ENCODE peak calls at places on chromosomes 16 and 17, in four cellular contexts. C is gastrocnemius medialis, S is stomach, Y is fibroblast of lung. J is an unnamed sample.

GRCh38 chr16:483351-484075 is 44.0 kb upstream of the CAPN15 start:
- DNase-seq in C (no peak), S (no peak), Y (no peak), J (no peak)

GRCh38 chr17:27218719-27219488 is 75.0 kb upstream of the WSB1 start:
- DNase-seq in C (no peak), S (no peak), Y (no peak), J (no peak)

GRCh38 chr16:63655846-63656245 is 1466.0 kb downstream of the CDH11 start:
- DNase-seq in C (no peak), S (no peak), Y (no peak), J (peak)

GRCh38 chr16:85398050-85398451 is 215.1 kb upstream of the GSE1 start:
- DNase-seq in C (no peak), S (no peak), Y (no peak), J (no peak)

GRCh38 chr17:46733837-46734516 is 84.5 kb downstream of the WNT3 start:
- DNase-seq in C (no peak), S (no peak), Y (peak), J (peak)

GRCh38 chr16:7624871-7625766 is 292.5 kb downstream of the RBFOX1 start:
- DNase-seq in C (no peak), S (no peak), Y (no peak), J (no peak)

GRCh38 chr17:73643012-73643845 is 1.0 kb downstream of the SDK2 start:
- DNase-seq in C (no peak), S (peak), Y (no peak), J (no peak)

GRCh38 chr17:64765191-64765889 is 103.2 kb upstream of the SMURF2 start:
- DNase-seq in C (no peak), S (no peak), Y (no peak), J (no peak)

GRCh38 chr16:25151996-25152395 is 40.5 kb downstream of the LCMT1 start:
- DNase-seq in C (peak), S (no peak), Y (peak), J (peak)

GRCh38 chr17:75785016-75785769 is 587 bp downstream of the UNK start:
- DNase-seq in C (peak), S (peak), Y (peak), J (peak)

GRCh38 chr17:35087731-35088646 is 24.5 kb upstream of the RFFL start:
- DNase-seq in C (peak), S (peak), Y (peak), J (peak)
- TF ChIP-seq CTCF in C (no peak), S (no peak), Y (no peak), J (no peak)

GRCh38 chr17:67246648-67247415 is 1.8 kb upstream of the HELZ start:
- DNase-seq in C (peak), S (peak), Y (no peak), J (peak)

GRCh38 chr17:67245073-67245693 is at the start of gene HELZ:
- DNase-seq in C (peak), S (peak), Y (peak), J (peak)

GRCh38 chr17:67246398-67246647 is 1.3 kb upstream of the HELZ start:
- DNase-seq in C (no peak), S (no peak), Y (no peak), J (no peak)

GRCh38 chr17:67244621-67245072 is 349 bp downstream of the HELZ start:
- DNase-seq in C (no peak), S (no peak), Y (no peak), J (no peak)

GRCh38 chr17:67245694-67246397 is 850 bp upstream of the HELZ start:
- DNase-seq in C (no peak), S (peak), Y (no peak), J (no peak)
- TF ChIP-seq CTCF in C (no peak), S (no peak), Y (no peak), J (no peak)

DNA sequence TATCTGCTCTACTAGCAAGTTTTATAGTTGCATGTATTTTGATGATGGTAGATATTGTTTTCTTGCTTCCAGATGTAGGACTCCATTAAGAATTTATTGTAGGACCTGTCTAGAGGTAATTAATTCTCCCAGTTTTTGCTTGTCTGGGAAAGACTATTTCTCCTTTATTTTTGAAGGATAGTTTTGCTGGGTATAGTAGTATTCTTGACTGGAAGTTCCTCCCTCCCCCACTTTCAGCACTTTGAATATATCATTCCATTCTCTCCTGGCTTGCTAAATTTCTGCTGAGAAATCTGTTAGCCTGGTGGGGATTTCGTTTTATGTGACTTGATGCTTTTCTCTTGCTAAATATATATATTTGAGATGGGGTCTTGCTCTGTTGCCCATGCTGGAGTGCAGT is 8.0 kb upstream of the PHB1 start:
- DNase-seq in C (no peak), S (no peak), Y (no peak), J (no peak)
- TF ChIP-seq CTCF in C (no peak), S (no peak), Y (no peak), J (no peak)

GRCh38 chr17:67517335-67517734 is 140.3 kb downstream of the PITPNC1 start:
- DNase-seq in C (no peak), S (no peak), Y (no peak), J (no peak)
- TF ChIP-seq CTCF in C (no peak), S (no peak), Y (no peak), J (no peak)

GRCh38 chr17:60229189-60229802 is 79.5 kb downstream of the CA4 start:
- DNase-seq in C (no peak), S (no peak), Y (peak), J (peak)
- TF ChIP-seq CTCF in C (no peak), S (no peak), Y (no peak), J (no peak)

GRCh38 chr16:10122546-10122945 is 59.7 kb downstream of the GRIN2A start:
- DNase-seq in C (no peak), S (no peak), Y (no peak), J (peak)
- TF ChIP-seq CTCF in C (no peak), S (no peak), Y (peak), J (no peak)

GRCh38 chr16:30893744-30894539 is at the start of gene BCL7C:
- DNase-seq in C (peak), S (peak), Y (peak), J (peak)
- TF ChIP-seq CTCF in C (peak), S (no peak), Y (peak), J (peak)

GRCh38 chr16:15949210-15950166 is at the start of gene ABCC1:
- DNase-seq in C (peak), S (peak), Y (no peak), J (no peak)
- TF ChIP-seq CTCF in C (no peak), S (no peak), Y (no peak), J (no peak)

GRCh38 chr17:7716901-7717755 is at the start of gene DNAH2:
- DNase-seq in C (peak), S (peak), Y (peak), J (peak)
- TF ChIP-seq CTCF in C (peak), S (peak), Y (peak), J (peak)